ENCODE peak calls at places on chromosome 18, in six cellular contexts. D is mesendoderm, O is H9, Y is IMR-90, F is H1, U is mesenchymal stem cell. W is an unnamed sample.

GRCh38 chr18:9619056-9619455 is 4.7 kb upstream of the PPP4R1 start:
- DNase-seq in Y (no peak), F (no peak), D (no peak), O (no peak), U (peak), W (no peak)

GRCh38 chr18:53906681-53907080 is 317.8 kb downstream of the MBD2 start:
- DNase-seq in D (no peak), F (no peak), O (no peak), U (no peak), Y (no peak), W (no peak)

GRCh38 chr18:23105581-23106219 is 29.6 kb upstream of the CABLES1 start:
- DNase-seq in U (no peak), Y (no peak), F (no peak), D (no peak), O (no peak), W (no peak)

GRCh38 chr18:7908686-7909299 is 341.7 kb downstream of the PTPRM start:
- DNase-seq in Y (no peak), U (no peak), F (no peak), D (no peak), O (no peak), W (no peak)

GRCh38 chr18:48805826-48806535 is 144.8 kb downstream of the SMAD7 start:
- DNase-seq in O (peak), D (no peak), U (no peak), Y (no peak), F (peak), W (no peak)

GRCh38 chr18:75363446-75364225 is 63.9 kb downstream of the SMIM21 start:
- DNase-seq in O (no peak), Y (no peak), D (no peak), F (no peak), U (no peak), W (no peak)

GRCh38 chr18:3595282-3596273 is 145.6 kb downstream of the TGIF1 start:
- DNase-seq in O (no peak), F (no peak), U (peak), D (peak), Y (peak), W (no peak)

GRCh38 chr18:8686556-8686955 is 18.8 kb upstream of the MTCL1 start:
- DNase-seq in U (no peak), O (no peak), Y (no peak), D (peak), F (no peak), W (no peak)

GRCh38 chr18:48732767-48733424 is 194.1 kb downstream of the CTIF start:
- DNase-seq in U (no peak), Y (no peak), D (no peak), O (no peak), F (no peak), W (no peak)

GRCh38 chr18:48222118-48222517 is 187.1 kb downstream of the ZBTB7C start:
- DNase-seq in O (no peak), U (peak), D (no peak), F (no peak), Y (no peak), W (no peak)

GRCh38 chr18:9612215-9612830 is 2.0 kb downstream of the PPP4R1 start:
- DNase-seq in F (no peak), U (peak), Y (peak), D (peak), O (no peak), W (no peak)

GRCh38 chr18:24560511-24560981 is 100.1 kb downstream of the HRH4 start:
- DNase-seq in O (peak), F (no peak), U (no peak), D (peak), Y (no peak), W (no peak)

GRCh38 chr18:12694032-12694431 is 8.5 kb downstream of the CEP76 start:
- DNase-seq in F (no peak), Y (no peak), D (no peak), U (no peak), O (no peak), W (no peak)

GRCh38 chr18:24811963-24812681 is 351.7 kb downstream of the HRH4 start:
- DNase-seq in U (no peak), F (no peak), O (no peak), D (no peak), Y (no peak), W (no peak)

GRCh38 chr18:9719421-9719981 is 11.4 kb downstream of the RAB31 start:
- DNase-seq in U (peak), F (no peak), Y (peak), D (peak), O (no peak), W (no peak)

GRCh38 chr18:54734059-54734458 is 94.2 kb upstream of the RAB27B start:
- DNase-seq in O (no peak), D (no peak), F (no peak), Y (peak), U (peak), W (no peak)

GRCh38 chr18:10490401-10491289 is 35.2 kb upstream of the NAPG start:
- DNase-seq in U (no peak), D (peak), Y (no peak), O (peak), F (peak), W (no peak)

GRCh38 chr18:67514901-67515540 is 1.5 kb downstream of the DSEL start:
- DNase-seq in Y (peak), F (no peak), D (no peak), O (no peak), U (peak), W (no peak)

GRCh38 chr18:1663879-1664705 is 759.4 kb downstream of the ADCYAP1 start:
- DNase-seq in D (peak), O (peak), F (peak), Y (no peak), U (no peak), W (peak)

GRCh38 chr18:22159014-22159413 is 10.4 kb upstream of the GATA6 start:
- DNase-seq in D (peak), Y (no peak), F (no peak), U (no peak), O (no peak), W (no peak)

GRCh38 chr18:59446012-59446411 is 86.9 kb upstream of the LMAN1 start:
- DNase-seq in O (no peak), U (peak), Y (peak), D (peak), F (no peak), W (peak)

GRCh38 chr18:59470627-59471121 is 111.6 kb upstream of the LMAN1 start:
- DNase-seq in Y (no peak), F (no peak), O (no peak), U (no peak), D (no peak), W (no peak)

GRCh38 chr18:28013064-28013463 is 163.9 kb downstream of the CDH2 start:
- DNase-seq in D (no peak), Y (peak), F (no peak), U (peak), O (no peak), W (no peak)

GRCh38 chr18:13266208-13267100 is 47.9 kb downstream of the LDLRAD4 start:
- DNase-seq in O (no peak), F (no peak), U (no peak), Y (no peak), D (no peak), W (no peak)

GRCh38 chr18:21243041-21243431 is 1.0 kb downstream of the GREB1L start:
- DNase-seq in D (peak), F (peak), Y (no peak), U (peak), O (peak), W (no peak)

GRCh38 chr18:12034241-12035100 is 53.2 kb downstream of the IMPA2 start:
- DNase-seq in F (peak), O (no peak), D (no peak), Y (no peak), U (no peak), W (no peak)

GRCh38 chr18:12048010-12048826 is 45.4 kb upstream of the ANKRD62 start:
- DNase-seq in Y (no peak), F (peak), O (peak), U (no peak), D (peak), W (no peak)

GRCh38 chr18:58097127-58097906 is 53.3 kb downstream of the NEDD4L start:
- DNase-seq in Y (peak), U (no peak), O (no peak), D (peak), F (no peak), W (no peak)

GRCh38 chr18:59123588-59124369 is 15.9 kb upstream of the SEC11C start:
- DNase-seq in U (peak), D (no peak), Y (peak), O (no peak), F (no peak), W (no peak)

GRCh38 chr18:80034852-80035406 is 695 bp downstream of the RBFA start:
- DNase-seq in U (peak), F (no peak), O (no peak), D (no peak), Y (no peak), W (no peak)

GRCh38 chr18:68429809-68430208 is 285.1 kb downstream of the TMX3 start:
- DNase-seq in F (no peak), D (no peak), Y (peak), U (peak), O (no peak), W (no peak)

GRCh38 chr18:68435581-68435980 is 279.3 kb downstream of the TMX3 start:
- DNase-seq in F (no peak), O (no peak), U (no peak), Y (no peak), D (no peak), W (no peak)

GRCh38 chr18:47118986-47119385 is 31.3 kb downstream of the HDHD2 start:
- DNase-seq in U (no peak), O (no peak), F (no peak), D (no peak), Y (peak), W (no peak)

GRCh38 chr18:24033644-24034412 is 19.3 kb downstream of the TTC39C start:
- DNase-seq in F (no peak), D (no peak), U (no peak), Y (no peak), O (no peak), W (no peak)

GRCh38 chr18:9951022-9951859 is 37.4 kb downstream of the VAPA start:
- DNase-seq in O (peak), D (peak), U (peak), F (no peak), Y (peak), W (peak)

GRCh38 chr18:25141796-25142365 is 210.1 kb downstream of the ZNF521 start:
- DNase-seq in U (no peak), D (no peak), O (no peak), Y (no peak), F (no peak), W (no peak)

GRCh38 chr18:58148954-58149471 is 105.0 kb downstream of the NEDD4L start:
- DNase-seq in O (no peak), F (no peak), Y (no peak), U (no peak), D (no peak), W (no peak)

GRCh38 chr18:52160652-52161051 is 179.3 kb upstream of the DCC start:
- DNase-seq in O (peak), F (no peak), Y (no peak), D (peak), U (no peak), W (no peak)

GRCh38 chr18:7980136-7980535 is 413.0 kb downstream of the PTPRM start:
- DNase-seq in D (peak), F (peak), O (peak), Y (no peak), U (no peak), W (no peak)

GRCh38 chr18:26697186-26697585 is 148.8 kb upstream of the KCTD1 start:
- DNase-seq in F (no peak), U (no peak), Y (no peak), D (no peak), O (no peak), W (no peak)
- H2BK15ac ChIP-seq in F (no peak), U (no peak), Y (no peak), D (no peak), O (no peak), W (no peak)

GRCh38 chr18:46096651-46097300 is 1.3 kb downstream of the ATP5F1A start:
- DNase-seq in U (peak), Y (no peak), D (peak), O (no peak), F (no peak), W (no peak)
- H2BK15ac ChIP-seq in U (no peak), Y (no peak), D (no peak), O (no peak), F (no peak), W (no peak)

DNA sequence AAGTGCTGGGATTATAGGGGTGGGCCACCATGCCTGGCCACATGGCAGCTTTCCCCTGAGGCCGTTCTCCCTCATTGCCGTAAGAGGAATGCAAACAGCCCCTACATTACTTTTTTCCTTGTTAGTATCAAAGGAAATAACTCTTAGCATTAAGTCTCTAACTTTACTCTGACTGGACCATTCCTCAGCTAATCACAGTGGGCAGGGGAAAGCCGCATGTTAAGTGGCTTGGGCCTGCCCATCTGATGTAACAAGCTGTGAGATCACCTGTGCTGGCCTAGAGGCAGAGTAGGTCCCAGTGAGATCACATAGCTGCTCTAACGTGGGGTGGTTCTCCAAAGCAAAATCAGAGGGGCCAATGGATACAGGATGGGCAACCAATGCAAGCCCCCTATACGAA is 5.9 kb upstream of the MOCOS start:
- DNase-seq in U (no peak), F (no peak), Y (no peak), D (peak), O (no peak), W (no peak)
- H2BK15ac ChIP-seq in U (no peak), F (no peak), Y (no peak), D (no peak), O (no peak), W (no peak)

GRCh38 chr18:69784840-69785239 is 162.8 kb downstream of the CD226 start:
- DNase-seq in Y (no peak), D (no peak), F (no peak), O (no peak), U (no peak), W (no peak)
- H2BK15ac ChIP-seq in Y (peak), D (no peak), F (no peak), O (no peak), U (no peak), W (no peak)

GRCh38 chr18:61741881-61742280 is 150.9 kb downstream of the RNF152 start:
- DNase-seq in D (no peak), Y (no peak), O (no peak), F (no peak), U (no peak), W (no peak)

GRCh38 chr18:61738042-61738441 is 154.8 kb downstream of the RNF152 start:
- DNase-seq in O (no peak), Y (no peak), F (no peak), D (no peak), U (peak), W (no peak)

GRCh38 chr18:61738488-61738887 is 154.3 kb downstream of the RNF152 start:
- DNase-seq in O (no peak), Y (peak), U (peak), D (no peak), F (no peak), W (no peak)

GRCh38 chr18:61743775-61744531 is 148.9 kb downstream of the RNF152 start:
- DNase-seq in U (peak), F (no peak), O (no peak), D (peak), Y (peak), W (no peak)

GRCh38 chr18:61742555-61743429 is 150.0 kb downstream of the RNF152 start:
- DNase-seq in O (no peak), F (no peak), D (no peak), U (no peak), Y (no peak), W (no peak)
- H2BK15ac ChIP-seq in O (no peak), F (peak), D (no peak), U (peak), Y (no peak), W (no peak)

GRCh38 chr18:57095884-57096283 is 51.0 kb upstream of the BOD1L2 start:
- DNase-seq in D (no peak), U (no peak), F (no peak), O (peak), Y (no peak), W (no peak)
- H2BK15ac ChIP-seq in D (no peak), U (no peak), F (peak), O (no peak), Y (no peak), W (no peak)

GRCh38 chr18:74351354-74351753 is 35.7 kb downstream of the C18orf63 start:
- DNase-seq in O (no peak), D (peak), F (no peak), U (peak), Y (peak), W (no peak)

GRCh38 chr18:74356959-74357358 is 41.3 kb downstream of the C18orf63 start:
- DNase-seq in F (no peak), O (no peak), D (no peak), U (no peak), Y (no peak), W (no peak)

DNA sequence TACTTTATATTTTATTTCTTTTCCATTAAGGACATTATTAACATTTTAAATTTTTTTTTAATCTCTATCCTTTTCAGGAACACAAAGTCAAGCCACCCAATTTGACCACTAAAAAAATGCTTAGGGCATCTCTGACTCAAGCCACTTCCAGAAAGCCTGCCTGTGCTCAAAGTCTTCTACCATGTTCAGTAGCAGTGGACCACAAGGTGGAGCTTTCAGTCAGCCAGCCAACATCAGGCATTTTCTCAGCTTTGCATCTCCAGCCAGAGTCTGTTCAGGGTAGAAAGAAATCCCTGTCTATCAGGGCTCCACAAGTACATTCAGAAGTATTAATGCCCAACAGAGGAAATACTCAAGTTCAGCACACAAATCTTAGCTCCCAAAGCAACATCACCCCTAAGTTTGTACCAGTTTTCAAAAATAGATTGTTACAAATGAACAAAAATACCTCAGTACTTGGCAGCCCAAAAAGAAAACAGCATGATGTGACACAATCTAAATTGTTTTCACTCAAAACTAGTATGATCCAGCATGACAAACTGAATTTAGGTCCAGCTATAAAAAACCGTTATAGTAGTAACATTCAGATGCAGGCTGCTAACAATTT is 37.6 kb downstream of the C18orf63 start:
- DNase-seq in Y (peak), F (no peak), D (peak), U (peak), O (peak), W (peak)
- H2BK15ac ChIP-seq in Y (no peak), F (no peak), D (no peak), U (no peak), O (no peak), W (no peak)

GRCh38 chr18:77208969-77209368 is 40.7 kb upstream of the GALR1 start:
- DNase-seq in D (no peak), F (no peak), U (peak), Y (peak), O (no peak), W (no peak)
- H2BK15ac ChIP-seq in D (no peak), F (no peak), U (no peak), Y (peak), O (no peak), W (no peak)

DNA sequence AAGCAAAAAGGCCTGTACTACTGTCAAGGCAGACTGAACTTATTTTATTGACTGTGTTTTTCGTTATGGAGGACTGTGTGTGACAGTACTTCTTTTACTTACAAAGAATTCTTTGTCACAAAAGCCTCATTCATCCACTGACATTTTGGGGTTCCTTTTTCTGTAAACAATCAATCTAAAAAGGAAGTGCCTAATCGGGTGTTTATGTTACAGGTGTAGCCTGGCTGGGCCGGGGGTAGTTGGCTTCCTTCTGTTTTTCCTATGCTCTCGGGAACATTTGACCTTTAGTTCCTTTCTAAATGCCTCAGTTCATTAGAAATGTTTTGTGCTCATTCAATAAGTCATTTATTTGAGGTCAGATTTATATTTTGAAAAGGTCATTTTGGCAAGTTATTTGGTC is 8.3 kb downstream of the ZCCHC2 start:
- DNase-seq in Y (no peak), U (no peak), D (no peak), O (no peak), F (no peak), W (no peak)
- H2BK15ac ChIP-seq in Y (no peak), U (no peak), D (no peak), O (no peak), F (no peak), W (no peak)

DNA sequence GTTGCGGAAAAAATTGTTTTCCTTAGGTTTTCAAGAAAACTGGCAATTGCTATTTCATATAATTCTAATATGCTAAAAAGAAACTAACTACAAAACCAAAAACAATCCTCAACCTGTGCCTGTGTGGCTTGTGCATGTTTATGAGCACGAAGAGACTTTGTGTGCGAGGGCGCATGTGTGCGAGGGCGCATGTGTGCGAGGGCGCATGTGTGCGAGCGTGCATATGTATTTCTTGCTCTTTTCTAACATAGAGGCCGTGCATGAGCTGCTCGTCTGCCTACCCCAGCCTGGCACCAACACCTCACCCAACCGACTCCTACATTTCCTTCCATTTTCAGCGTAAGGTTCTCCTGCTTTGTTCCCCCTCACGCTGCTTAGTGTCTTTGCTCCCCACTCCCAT is 211.6 kb downstream of the DOK6 start:
- DNase-seq in F (no peak), Y (no peak), D (no peak), O (no peak), U (no peak), W (no peak)
- H2BK15ac ChIP-seq in F (no peak), Y (no peak), D (no peak), O (no peak), U (no peak), W (no peak)

W was measured in neuronal stem cell.